ENCODE peak calls at places on chromosomes 12 and 14, in six cellular contexts. T, Q, P, G, K and U are unnamed samples.

GRCh38 chr12:92118826-92119536 is 26.7 kb downstream of the BTG1 start:
- DNase-seq in Q (no peak), P (no peak), T (no peak), K (no peak), G (no peak), U (no peak)

GRCh38 chr14:38721822-38722431 is 381.1 kb downstream of the SEC23A start:
- DNase-seq in Q (no peak), K (peak), T (peak), P (no peak), G (no peak), U (no peak)

GRCh38 chr14:35335388-35336092 is 43.4 kb downstream of the PSMA6 start:
- DNase-seq in T (peak), K (no peak), P (no peak), G (no peak), Q (no peak), U (no peak)

GRCh38 chr12:91900971-91901370 is 244.7 kb downstream of the BTG1 start:
- DNase-seq in T (no peak), Q (no peak), P (no peak), K (no peak), G (no peak), U (no peak)

GRCh38 chr12:128606040-128606439 is 217.7 kb downstream of the SLC15A4 start:
- DNase-seq in T (no peak), K (no peak), G (no peak), P (no peak), Q (no peak), U (no peak)

GRCh38 chr12:65754744-65755595 is 69.3 kb upstream of the HMGA2 start:
- DNase-seq in P (no peak), K (no peak), Q (no peak), G (no peak), T (no peak), U (no peak)

GRCh38 chr14:102786758-102787157 is 9.5 kb downstream of the TRAF3 start:
- DNase-seq in Q (no peak), T (no peak), K (no peak), G (no peak), P (no peak), U (no peak)

GRCh38 chr14:75280831-75281690 is 2.4 kb downstream of the FOS start:
- DNase-seq in K (no peak), T (no peak), P (no peak), Q (no peak), G (no peak), U (no peak)

GRCh38 chr12:3532931-3533702 is 42.1 kb downstream of the PRMT8 start:
- DNase-seq in G (no peak), K (no peak), P (no peak), Q (no peak), T (no peak), U (no peak)

GRCh38 chr14:99976021-99976420 is 89.2 kb upstream of the EVL start:
- DNase-seq in K (no peak), T (no peak), G (no peak), P (no peak), Q (no peak), U (no peak)

GRCh38 chr12:19850341-19851065 is 411.2 kb downstream of the AEBP2 start:
- DNase-seq in K (no peak), G (no peak), Q (no peak), T (no peak), P (no peak), U (no peak)

GRCh38 chr12:32507559-32508276 is 108.4 kb downstream of the FGD4 start:
- DNase-seq in Q (no peak), K (no peak), G (no peak), T (no peak), P (no peak), U (no peak)

GRCh38 chr12:116136340-116136739 is 141.2 kb downstream of the MED13L start:
- DNase-seq in G (no peak), T (no peak), P (no peak), Q (no peak), K (no peak), U (no peak)